ENCODE peak calls at places on chromosome 2, in eight cellular contexts. One of them, this sample, is unnamed.

GRCh38 chr2:222532315-222532714 is 108.0 kb downstream of the SGPP2 start:
- DNase-seq in psoas muscle: no peak
- DNase-seq in fibroblast of the aortic adventitia: no peak
- DNase-seq in GM23338: no peak
- DNase-seq in B cell: no peak
- DNase-seq in GM06990: no peak
- DNase-seq in lung: no peak
- DNase-seq in suprapubic skin: peak
- DNase-seq in this sample: no peak

GRCh38 chr2:236872015-236872414 is 213.7 kb upstream of the COPS8 start:
- DNase-seq in fibroblast of the aortic adventitia: no peak
- DNase-seq in B cell: no peak
- DNase-seq in GM06990: no peak
- DNase-seq in psoas muscle: no peak
- DNase-seq in lung: peak
- DNase-seq in suprapubic skin: no peak
- DNase-seq in GM23338: no peak
- DNase-seq in this sample: no peak

GRCh38 chr2:239731422-239731821 is 293.7 kb downstream of the NDUFA10 start:
- DNase-seq in GM06990: no peak
- DNase-seq in psoas muscle: peak
- DNase-seq in suprapubic skin: peak
- DNase-seq in fibroblast of the aortic adventitia: no peak
- DNase-seq in lung: no peak
- DNase-seq in GM23338: peak
- DNase-seq in B cell: no peak
- DNase-seq in this sample: no peak

GRCh38 chr2:25523060-25523459 is 150.3 kb downstream of the DTNB start:
- DNase-seq in GM06990: no peak
- DNase-seq in suprapubic skin: no peak
- DNase-seq in B cell: no peak
- DNase-seq in lung: no peak
- DNase-seq in GM23338: no peak
- DNase-seq in psoas muscle: no peak
- DNase-seq in fibroblast of the aortic adventitia: no peak
- DNase-seq in this sample: no peak

GRCh38 chr2:152343426-152343825 is 8.5 kb downstream of the FMNL2 start:
- DNase-seq in GM06990: no peak
- DNase-seq in GM23338: no peak
- DNase-seq in lung: no peak
- DNase-seq in fibroblast of the aortic adventitia: peak
- DNase-seq in psoas muscle: no peak
- DNase-seq in suprapubic skin: no peak
- DNase-seq in B cell: no peak
- DNase-seq in this sample: no peak

GRCh38 chr2:106894545-106894944 is 8.6 kb upstream of the ST6GAL2 start:
- DNase-seq in suprapubic skin: no peak
- DNase-seq in psoas muscle: no peak
- DNase-seq in GM23338: no peak
- DNase-seq in B cell: no peak
- DNase-seq in fibroblast of the aortic adventitia: no peak
- DNase-seq in GM06990: no peak
- DNase-seq in lung: no peak
- DNase-seq in this sample: no peak

GRCh38 chr2:225865468-225865867 is 466.0 kb downstream of the NYAP2 start:
- DNase-seq in fibroblast of the aortic adventitia: no peak
- DNase-seq in psoas muscle: no peak
- DNase-seq in lung: no peak
- DNase-seq in GM06990: no peak
- DNase-seq in B cell: no peak
- DNase-seq in GM23338: no peak
- DNase-seq in suprapubic skin: no peak
- DNase-seq in this sample: no peak

GRCh38 chr2:158967731-158968395 is 577 bp upstream of the TANC1 start:
- DNase-seq in lung: peak
- DNase-seq in fibroblast of the aortic adventitia: peak
- DNase-seq in B cell: peak
- DNase-seq in suprapubic skin: peak
- DNase-seq in GM23338: peak
- DNase-seq in GM06990: no peak
- DNase-seq in psoas muscle: peak
- DNase-seq in this sample: peak

GRCh38 chr2:204628926-204629661 is 83.8 kb downstream of the PARD3B start:
- DNase-seq in B cell: no peak
- DNase-seq in suprapubic skin: no peak
- DNase-seq in GM06990: no peak
- DNase-seq in lung: no peak
- DNase-seq in psoas muscle: no peak
- DNase-seq in GM23338: no peak
- DNase-seq in fibroblast of the aortic adventitia: peak
- DNase-seq in this sample: no peak

GRCh38 chr2:170694316-170694715 is 20.8 kb upstream of the SP5 start:
- DNase-seq in lung: no peak
- DNase-seq in psoas muscle: no peak
- DNase-seq in suprapubic skin: no peak
- DNase-seq in GM23338: no peak
- DNase-seq in GM06990: no peak
- DNase-seq in fibroblast of the aortic adventitia: no peak
- DNase-seq in B cell: no peak
- DNase-seq in this sample: no peak

GRCh38 chr2:202104286-202104870 is 31.3 kb downstream of the KIAA2012 start:
- DNase-seq in fibroblast of the aortic adventitia: peak
- DNase-seq in psoas muscle: peak
- DNase-seq in GM23338: peak
- DNase-seq in GM06990: peak
- DNase-seq in suprapubic skin: no peak
- DNase-seq in B cell: peak
- DNase-seq in lung: no peak
- DNase-seq in this sample: peak

GRCh38 chr2:156182132-156182531 is 150.4 kb downstream of the NR4A2 start:
- DNase-seq in lung: peak
- DNase-seq in suprapubic skin: no peak
- DNase-seq in psoas muscle: no peak
- DNase-seq in GM06990: no peak
- DNase-seq in fibroblast of the aortic adventitia: no peak
- DNase-seq in GM23338: no peak
- DNase-seq in B cell: no peak
- DNase-seq in this sample: peak

DNA sequence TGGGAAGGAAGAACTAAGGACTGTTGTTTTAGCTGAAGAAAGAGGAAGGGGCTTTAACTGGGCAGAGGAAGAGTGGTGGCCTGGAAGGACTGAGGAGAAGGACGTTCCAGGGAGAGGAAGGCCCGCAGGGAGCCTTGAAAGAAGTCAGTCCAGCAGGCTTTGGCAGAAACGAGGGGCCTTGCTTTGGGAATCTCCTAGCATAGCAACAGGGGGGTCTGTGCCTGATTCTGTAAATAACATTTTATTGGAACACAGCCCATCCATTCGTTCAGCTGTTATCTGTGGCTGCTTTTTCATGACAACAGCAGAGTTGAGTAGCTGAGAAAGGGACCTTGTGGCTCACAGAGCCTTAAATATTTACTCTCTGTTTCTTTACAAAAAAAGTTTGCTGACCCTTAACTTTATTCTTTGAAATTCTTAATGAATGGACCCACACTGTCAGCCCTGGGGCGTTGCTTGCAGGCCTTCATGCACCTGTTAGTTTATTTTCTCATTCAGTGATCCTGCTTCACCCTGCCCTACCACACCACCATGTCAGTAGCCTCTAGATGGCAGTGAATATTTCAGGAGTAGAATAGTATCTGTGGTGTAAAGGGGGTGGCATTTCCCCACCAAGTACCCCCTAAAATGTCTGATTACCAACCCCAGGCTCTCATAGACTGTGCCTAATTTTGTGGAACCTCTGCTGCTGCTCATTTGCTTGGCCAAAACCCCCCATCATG is 60.9 kb downstream of the MGAT5 start:
- DNase-seq in lung: no peak
- DNase-seq in GM23338: no peak
- DNase-seq in psoas muscle: no peak
- DNase-seq in fibroblast of the aortic adventitia: no peak
- DNase-seq in B cell: no peak
- DNase-seq in suprapubic skin: no peak
- DNase-seq in GM06990: no peak
- DNase-seq in this sample: no peak
- TF ChIP-seq CTCF in lung: no peak
- TF ChIP-seq CTCF in GM23338: no peak
- TF ChIP-seq CTCF in psoas muscle: no peak
- TF ChIP-seq CTCF in fibroblast of the aortic adventitia: no peak
- TF ChIP-seq CTCF in B cell: no peak
- TF ChIP-seq CTCF in suprapubic skin: no peak
- TF ChIP-seq CTCF in GM06990: no peak
- TF ChIP-seq CTCF in this sample: no peak

GRCh38 chr2:184162426-184162825 is 435.9 kb upstream of the ZNF804A start:
- DNase-seq in GM23338: no peak
- DNase-seq in GM06990: no peak
- DNase-seq in suprapubic skin: no peak
- DNase-seq in B cell: no peak
- DNase-seq in psoas muscle: no peak
- DNase-seq in lung: no peak
- DNase-seq in fibroblast of the aortic adventitia: no peak
- DNase-seq in this sample: no peak
- TF ChIP-seq CTCF in GM23338: no peak
- TF ChIP-seq CTCF in GM06990: no peak
- TF ChIP-seq CTCF in suprapubic skin: no peak
- TF ChIP-seq CTCF in B cell: no peak
- TF ChIP-seq CTCF in psoas muscle: no peak
- TF ChIP-seq CTCF in lung: no peak
- TF ChIP-seq CTCF in fibroblast of the aortic adventitia: no peak
- TF ChIP-seq CTCF in this sample: no peak

GRCh38 chr2:96527052-96527964 is 9.2 kb upstream of the ARID5A start:
- DNase-seq in fibroblast of the aortic adventitia: peak
- DNase-seq in GM23338: peak
- DNase-seq in B cell: peak
- DNase-seq in psoas muscle: peak
- DNase-seq in suprapubic skin: no peak
- DNase-seq in lung: no peak
- DNase-seq in GM06990: peak
- DNase-seq in this sample: no peak
- TF ChIP-seq CTCF in fibroblast of the aortic adventitia: peak
- TF ChIP-seq CTCF in GM23338: peak
- TF ChIP-seq CTCF in B cell: peak
- TF ChIP-seq CTCF in psoas muscle: peak
- TF ChIP-seq CTCF in suprapubic skin: peak
- TF ChIP-seq CTCF in lung: no peak
- TF ChIP-seq CTCF in GM06990: peak
- TF ChIP-seq CTCF in this sample: no peak

GRCh38 chr2:175253871-175254270 is 72.4 kb upstream of the ATP5MC3 start:
- DNase-seq in fibroblast of the aortic adventitia: no peak
- DNase-seq in psoas muscle: no peak
- DNase-seq in lung: no peak
- DNase-seq in suprapubic skin: no peak
- DNase-seq in GM06990: no peak
- DNase-seq in B cell: no peak
- DNase-seq in GM23338: no peak
- DNase-seq in this sample: no peak

GRCh38 chr2:175256806-175257585 is 75.5 kb upstream of the ATP5MC3 start:
- DNase-seq in fibroblast of the aortic adventitia: no peak
- DNase-seq in suprapubic skin: no peak
- DNase-seq in psoas muscle: no peak
- DNase-seq in lung: no peak
- DNase-seq in GM23338: no peak
- DNase-seq in B cell: no peak
- DNase-seq in GM06990: no peak
- DNase-seq in this sample: no peak

GRCh38 chr2:175247159-175247558 is 65.6 kb upstream of the ATP5MC3 start:
- DNase-seq in GM23338: no peak
- DNase-seq in GM06990: no peak
- DNase-seq in suprapubic skin: no peak
- DNase-seq in psoas muscle: no peak
- DNase-seq in B cell: no peak
- DNase-seq in fibroblast of the aortic adventitia: peak
- DNase-seq in lung: no peak
- DNase-seq in this sample: no peak

GRCh38 chr2:175251425-175252041 is 70.0 kb upstream of the ATP5MC3 start:
- DNase-seq in lung: no peak
- DNase-seq in fibroblast of the aortic adventitia: peak
- DNase-seq in GM06990: no peak
- DNase-seq in B cell: peak
- DNase-seq in GM23338: peak
- DNase-seq in suprapubic skin: no peak
- DNase-seq in psoas muscle: no peak
- DNase-seq in this sample: no peak
- TF ChIP-seq CTCF in lung: peak
- TF ChIP-seq CTCF in fibroblast of the aortic adventitia: peak
- TF ChIP-seq CTCF in GM06990: peak
- TF ChIP-seq CTCF in B cell: peak
- TF ChIP-seq CTCF in GM23338: peak
- TF ChIP-seq CTCF in suprapubic skin: peak
- TF ChIP-seq CTCF in psoas muscle: peak
- TF ChIP-seq CTCF in this sample: peak

DNA sequence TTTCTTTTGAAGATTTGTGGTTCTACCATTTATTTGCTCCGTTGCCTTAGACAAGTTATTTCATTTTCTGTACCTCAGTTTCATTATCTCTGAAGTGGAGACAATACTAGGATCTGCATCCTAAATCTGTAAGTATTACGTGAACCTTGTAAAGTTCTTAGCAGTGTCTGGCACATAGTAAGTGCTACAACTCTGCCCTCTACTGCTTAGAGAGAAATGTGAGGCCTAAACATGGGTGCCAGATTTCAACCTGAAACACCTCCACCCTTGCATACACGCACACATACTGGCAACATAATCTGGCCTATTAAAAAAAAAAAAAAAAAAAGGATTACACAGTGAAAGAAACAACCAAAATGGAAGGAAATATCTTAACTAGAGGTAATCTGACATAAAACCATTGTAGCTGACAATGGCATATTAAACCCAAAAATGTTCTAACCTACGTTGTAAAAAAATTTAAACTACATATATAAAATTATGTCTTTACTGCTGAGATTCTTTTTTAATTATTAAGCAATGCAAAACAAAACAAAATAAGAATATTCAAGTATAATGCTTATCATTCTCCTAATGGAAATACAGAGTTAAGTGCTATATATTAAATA is 132.6 kb downstream of the MAP2 start:
- DNase-seq in psoas muscle: no peak
- DNase-seq in fibroblast of the aortic adventitia: peak
- DNase-seq in lung: no peak
- DNase-seq in suprapubic skin: no peak
- DNase-seq in B cell: peak
- DNase-seq in GM23338: peak
- DNase-seq in GM06990: no peak
- DNase-seq in this sample: no peak
- TF ChIP-seq CTCF in psoas muscle: peak
- TF ChIP-seq CTCF in fibroblast of the aortic adventitia: peak
- TF ChIP-seq CTCF in lung: peak
- TF ChIP-seq CTCF in suprapubic skin: no peak
- TF ChIP-seq CTCF in B cell: peak
- TF ChIP-seq CTCF in GM23338: peak
- TF ChIP-seq CTCF in GM06990: peak
- TF ChIP-seq CTCF in this sample: no peak

DNA sequence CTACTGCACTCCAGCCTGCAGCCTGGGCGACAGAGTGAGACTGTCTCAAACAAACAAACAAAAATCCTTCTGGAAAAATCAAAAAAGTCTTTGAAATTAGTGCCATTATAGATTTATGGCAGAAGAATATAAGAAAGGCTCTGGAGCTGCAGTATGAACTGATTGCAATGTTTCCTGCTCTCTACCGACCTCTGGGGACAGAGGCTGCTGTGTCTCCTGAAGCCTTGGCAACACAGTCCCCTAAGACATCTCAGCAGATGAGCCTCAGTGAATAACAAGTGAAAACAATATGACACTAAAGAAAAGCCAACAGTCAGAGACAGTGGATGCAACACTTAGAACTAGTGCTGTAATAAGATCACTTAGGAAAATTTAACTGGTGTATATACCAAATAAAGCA is 494.9 kb upstream of the LRATD1 start:
- DNase-seq in lung: no peak
- DNase-seq in GM06990: no peak
- DNase-seq in psoas muscle: no peak
- DNase-seq in suprapubic skin: no peak
- DNase-seq in B cell: no peak
- DNase-seq in fibroblast of the aortic adventitia: no peak
- DNase-seq in GM23338: peak
- DNase-seq in this sample: no peak
- TF ChIP-seq CTCF in lung: no peak
- TF ChIP-seq CTCF in GM06990: peak
- TF ChIP-seq CTCF in psoas muscle: no peak
- TF ChIP-seq CTCF in suprapubic skin: no peak
- TF ChIP-seq CTCF in B cell: no peak
- TF ChIP-seq CTCF in fibroblast of the aortic adventitia: no peak
- TF ChIP-seq CTCF in GM23338: peak
- TF ChIP-seq CTCF in this sample: peak